ENCODE peak calls at places on chromosomes 7 and 10, in five cellular contexts. G is mammary epithelial cell, E is neural progenitor cell, T is GM23248, R is endothelial cell of umbilical vein. Y is an unnamed sample.

GRCh38 chr10:132265878-132266496 is 41.8 kb downstream of the STK32C start:
- DNase-seq in T (peak), E (no peak), R (no peak), G (no peak), Y (peak)

GRCh38 chr10:3132036-3133025 is 40.3 kb downstream of the PITRM1 start:
- DNase-seq in T (peak), R (no peak), G (no peak), E (no peak), Y (no peak)

GRCh38 chr10:78231930-78232329 is 198.3 kb downstream of the RPS24 start:
- DNase-seq in R (no peak), E (no peak), T (peak), G (no peak), Y (no peak)

GRCh38 chr10:74072503-74072902 is 74.6 kb downstream of the VCL start:
- DNase-seq in T (peak), G (peak), E (no peak), R (no peak), Y (peak)

GRCh38 chr10:69729326-69730048 is 72.2 kb upstream of the COL13A1 start:
- DNase-seq in G (no peak), T (no peak), E (no peak), R (no peak), Y (no peak)

GRCh38 chr7:44217133-44217714 is 16.4 kb downstream of the YKT6 start:
- DNase-seq in T (no peak), R (no peak), G (no peak), E (no peak), Y (no peak)

GRCh38 chr10:71285986-71286385 is 33.1 kb upstream of the SLC29A3 start:
- DNase-seq in R (no peak), T (no peak), G (no peak), E (no peak), Y (no peak)

GRCh38 chr7:139703468-139704307 is 74.1 kb downstream of the HIPK2 start:
- DNase-seq in E (no peak), T (no peak), G (no peak), R (no peak), Y (no peak)

GRCh38 chr7:64888901-64889685 is 14.0 kb upstream of the ZNF273 start:
- DNase-seq in T (no peak), E (peak), R (peak), G (no peak), Y (no peak)

GRCh38 chr10:46091080-46091833 is 45.2 kb upstream of the MSMB start:
- DNase-seq in G (no peak), T (no peak), R (no peak), E (no peak), Y (no peak)

GRCh38 chr7:28311670-28312069 is 100.6 kb upstream of the CREB5 start:
- DNase-seq in G (no peak), R (no peak), E (no peak), T (no peak), Y (no peak)

GRCh38 chr7:27248911-27249723 is 6.5 kb downstream of the EVX1 start:
- DNase-seq in G (peak), E (peak), T (peak), R (no peak), Y (peak)

GRCh38 chr10:131786756-131787605 is 113.8 kb upstream of the PPP2R2D start:
- DNase-seq in E (peak), T (peak), R (peak), G (peak), Y (peak)

GRCh38 chr10:132612571-132613504 is 75.3 kb downstream of the INPP5A start:
- DNase-seq in G (no peak), R (no peak), T (no peak), E (peak), Y (no peak)

GRCh38 chr7:94374231-94374630 is 20.5 kb upstream of the COL1A2 start:
- DNase-seq in E (peak), T (peak), G (peak), R (peak), Y (peak)

GRCh38 chr7:151254851-151255250 is 6.4 kb upstream of the SMARCD3 start:
- DNase-seq in G (no peak), R (no peak), T (no peak), E (no peak), Y (no peak)

GRCh38 chr10:46299531-46300366 is 13.0 kb downstream of the ANTXRL start:
- DNase-seq in T (no peak), E (peak), G (no peak), R (no peak), Y (no peak)

GRCh38 chr10:117107280-117107679 is 30.8 kb downstream of the VAX1 start:
- DNase-seq in E (no peak), T (no peak), G (no peak), R (no peak), Y (no peak)

GRCh38 chr10:68105820-68106219 is 3.5 kb upstream of the MYPN start:
- DNase-seq in E (no peak), T (peak), R (no peak), G (peak), Y (peak)

GRCh38 chr10:103451871-103452713 is at the start of gene CALHM2:
- DNase-seq in T (peak), R (peak), G (peak), E (peak), Y (no peak)

GRCh38 chr10:23106508-23106907 is 11.1 kb downstream of the MSRB2 start:
- DNase-seq in E (peak), G (no peak), R (no peak), T (no peak), Y (no peak)

GRCh38 chr10:17229016-17229716 is 1.1 kb downstream of the VIM start:
- DNase-seq in R (peak), T (peak), E (peak), G (peak), Y (peak)

GRCh38 chr10:47045331-47045861 is 134.2 kb downstream of the PTPN20 start:
- DNase-seq in R (no peak), T (no peak), G (no peak), E (no peak), Y (no peak)

GRCh38 chr10:71232089-71232998 is 20.0 kb downstream of the UNC5B start:
- DNase-seq in R (no peak), E (no peak), T (peak), G (no peak), Y (peak)

GRCh38 chr10:89836840-89837172 is 135.4 kb downstream of the KIF20B start:
- DNase-seq in G (no peak), R (no peak), E (no peak), T (no peak), Y (no peak)

GRCh38 chr7:44185729-44186128 is 3.5 kb downstream of the GCK start:
- DNase-seq in G (no peak), R (no peak), E (no peak), T (no peak), Y (no peak)

DNA sequence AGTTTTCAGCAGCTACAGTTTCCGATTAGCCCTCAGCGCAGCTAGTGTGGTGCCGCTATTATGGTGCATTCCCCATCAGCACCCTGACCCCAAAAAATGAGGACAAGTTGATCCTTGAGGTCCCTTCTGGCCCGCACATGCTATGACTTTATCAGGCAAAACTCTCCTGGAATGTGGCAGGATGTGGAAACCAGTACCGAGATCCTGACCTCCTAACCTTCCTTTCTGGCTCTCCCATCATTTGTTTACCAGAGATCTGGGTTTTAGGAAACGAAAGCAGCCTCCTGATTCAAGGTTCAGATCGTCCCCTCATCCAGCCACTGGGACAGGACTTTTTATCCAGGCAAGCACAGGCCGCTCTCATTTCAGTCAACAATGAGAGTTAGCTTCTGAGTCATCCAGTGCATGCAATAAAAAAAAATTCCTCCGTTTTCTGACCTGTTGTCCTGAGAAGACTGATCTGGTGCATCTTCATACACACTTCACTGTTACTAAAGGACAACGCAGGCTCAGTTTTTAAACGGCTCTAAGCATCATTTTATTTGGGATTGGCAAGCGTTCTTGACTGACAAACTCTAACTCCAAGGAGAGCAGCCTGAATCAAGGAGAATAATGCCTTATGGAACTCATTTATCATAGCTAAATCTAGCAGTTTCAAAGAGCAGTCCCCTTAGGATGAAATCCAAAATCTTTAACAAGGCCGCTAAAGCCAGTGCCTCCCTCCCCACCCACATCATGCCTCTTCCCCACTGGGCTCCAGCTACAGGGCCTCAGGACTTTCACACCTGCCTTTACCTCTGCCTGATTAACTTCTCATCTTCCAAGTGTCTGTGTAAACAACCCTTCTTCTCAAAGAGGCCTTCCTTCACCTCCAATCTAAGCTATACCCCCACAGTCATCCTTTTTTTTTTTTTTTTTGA is 17.1 kb downstream of the PDLIM1 start:
- DNase-seq in R (peak), G (peak), E (no peak), T (peak), Y (peak)
- H2AFZ ChIP-seq in R (peak), G (no peak), E (no peak), T (peak), Y (no peak)

DNA sequence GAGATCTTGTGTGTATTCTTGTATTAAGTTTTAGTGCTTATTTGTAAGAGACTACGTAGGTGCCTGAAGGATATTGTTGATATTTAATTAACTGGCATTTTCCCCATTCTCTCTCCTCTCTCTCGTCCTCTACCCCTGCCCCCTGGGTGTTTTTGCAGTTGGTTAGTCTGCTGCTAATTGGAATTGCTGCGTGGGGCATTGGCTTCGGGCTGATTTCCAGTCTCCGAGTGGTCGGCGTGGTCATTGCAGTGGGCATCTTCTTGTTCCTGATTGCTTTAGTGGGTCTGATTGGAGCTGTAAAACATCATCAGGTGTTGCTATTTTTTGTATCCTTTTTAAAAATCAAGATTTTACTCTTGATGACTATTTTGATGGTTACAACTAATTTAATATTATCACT is 22.5 kb downstream of the TSPAN13 start:
- DNase-seq in E (peak), G (no peak), T (no peak), R (no peak), Y (no peak)
- H2AFZ ChIP-seq in E (no peak), G (no peak), T (no peak), R (no peak), Y (no peak)

DNA sequence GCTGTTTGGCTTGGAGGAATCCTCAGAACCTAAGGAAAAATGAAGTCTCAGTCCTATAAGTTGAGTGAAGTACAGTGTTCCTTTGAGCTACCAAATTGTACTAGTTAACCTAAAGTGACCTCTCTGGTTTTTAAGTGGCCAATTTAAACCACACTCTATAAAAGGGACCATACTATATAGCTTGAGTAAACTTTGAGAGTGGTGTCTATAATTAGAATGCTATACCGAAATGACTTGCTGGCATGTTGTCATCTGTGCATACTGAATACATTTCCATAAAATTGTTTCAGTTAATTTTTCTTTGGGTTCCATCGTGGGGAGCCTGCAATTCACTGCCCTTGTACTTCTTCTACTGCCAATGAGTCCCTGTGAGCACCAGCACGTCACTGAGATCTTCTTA is 151.1 kb downstream of the DKK1 start:
- DNase-seq in G (no peak), R (no peak), T (no peak), E (no peak), Y (no peak)
- H2AFZ ChIP-seq in G (no peak), R (no peak), T (no peak), E (no peak), Y (no peak)

DNA sequence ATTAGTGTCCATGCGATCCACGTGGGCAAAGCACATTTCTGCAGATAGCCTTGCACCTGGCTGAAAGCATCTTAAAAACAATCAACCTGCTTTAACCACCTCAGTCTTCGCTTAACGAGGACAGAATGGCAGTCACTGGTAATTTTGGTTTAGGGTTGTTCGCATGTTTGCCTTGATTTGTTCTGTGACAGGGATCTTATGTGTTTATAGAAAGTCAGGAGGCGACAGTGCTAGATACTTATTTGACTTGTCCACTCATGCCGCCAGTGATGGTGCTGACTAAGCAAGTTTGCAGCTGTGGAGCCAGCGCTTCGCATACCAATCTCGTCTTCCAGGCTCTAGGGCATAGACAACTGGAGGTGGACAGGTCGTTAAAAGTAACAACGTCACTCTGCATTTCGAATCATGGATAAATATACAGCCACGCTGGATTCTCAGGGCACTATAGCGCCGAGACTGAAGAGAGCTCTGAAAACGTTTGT is 1.2 kb upstream of the TMEM243 start:
- DNase-seq in R (no peak), T (peak), G (no peak), E (peak), Y (no peak)
- H2AFZ ChIP-seq in R (peak), T (peak), G (peak), E (peak), Y (peak)

Y was measured in astrocyte.